ENCODE peak calls at places on chromosomes 4 and X, in eight cellular contexts. Z, Q, K, F, H, W, X and M are unnamed samples.

GRCh38 chrX:95383778-95384177 is 1300.9 kb upstream of the DIAPH2 start:
- DNase-seq in Z (no peak), Q (no peak), K (no peak), F (no peak), H (no peak), W (no peak), X (no peak), M (no peak)

GRCh38 chr4:146495277-146495676 is 26.5 kb downstream of the SLC10A7 start:
- DNase-seq in Z (no peak), Q (peak), K (no peak), F (no peak), H (no peak), W (no peak), X (no peak), M (peak)

GRCh38 chrX:110415440-110416167 is 57.0 kb downstream of the RTL9 start:
- DNase-seq in Z (no peak), Q (no peak), K (no peak), F (no peak), H (no peak), W (no peak), X (no peak), M (no peak)

GRCh38 chrX:19372170-19373033 is 28.7 kb downstream of the PDHA1 start:
- DNase-seq in Z (peak), Q (peak), K (peak), F (peak), H (peak), W (peak), X (peak), M (peak)

GRCh38 chrX:40284852-40285251 is 187.1 kb upstream of the BCOR start:
- DNase-seq in Z (no peak), Q (no peak), K (no peak), F (no peak), H (no peak), W (no peak), X (no peak), M (no peak)

GRCh38 chr4:71231753-71232420 is 106.9 kb upstream of the SLC4A4 start:
- DNase-seq in Z (no peak), Q (no peak), K (no peak), F (no peak), H (no peak), W (no peak), X (no peak), M (no peak)

GRCh38 chr4:94240384-94240783 is 32.7 kb downstream of the SMARCAD1 start:
- DNase-seq in Z (no peak), Q (no peak), K (no peak), F (no peak), H (no peak), W (no peak), X (no peak), M (no peak)

GRCh38 chr4:26220704-26221103 is 100.1 kb upstream of the RBPJ start:
- DNase-seq in Z (no peak), Q (peak), K (no peak), F (no peak), H (no peak), W (no peak), X (peak), M (peak)

GRCh38 chr4:75180790-75181776 is 248.2 kb downstream of the PARM1 start:
- DNase-seq in Z (no peak), Q (no peak), K (no peak), F (no peak), H (no peak), W (peak), X (no peak), M (peak)

GRCh38 chr4:10977534-10977933 is 293.0 kb upstream of the CLNK start:
- DNase-seq in Z (no peak), Q (no peak), K (no peak), F (no peak), H (no peak), W (no peak), X (no peak), M (no peak)

GRCh38 chr4:169158860-169159259 is 111.9 kb downstream of the SH3RF1 start:
- DNase-seq in Z (no peak), Q (peak), K (no peak), F (no peak), H (no peak), W (no peak), X (no peak), M (no peak)

GRCh38 chrX:11100281-11101035 is 10.7 kb upstream of the HCCS start:
- DNase-seq in Z (no peak), Q (peak), K (peak), F (peak), H (no peak), W (peak), X (peak), M (peak)

GRCh38 chr4:98566491-98567008 is 91.9 kb downstream of the TSPAN5 start:
- DNase-seq in Z (no peak), Q (peak), K (no peak), F (no peak), H (no peak), W (no peak), X (no peak), M (peak)

GRCh38 chr4:61918507-61919462 is 718.7 kb downstream of the ADGRL3 start:
- DNase-seq in Z (no peak), Q (no peak), K (no peak), F (no peak), H (no peak), W (no peak), X (no peak), M (no peak)

GRCh38 chr4:143085224-143085623 is 99.5 kb upstream of the USP38 start:
- DNase-seq in Z (no peak), Q (peak), K (no peak), F (no peak), H (no peak), W (no peak), X (no peak), M (peak)

GRCh38 chr4:168560835-168561210 is 64.0 kb downstream of the PALLD start:
- DNase-seq in Z (no peak), Q (no peak), K (no peak), F (no peak), H (no peak), W (no peak), X (no peak), M (no peak)

GRCh38 chrX:135543924-135544323 is 23.5 kb downstream of the INTS6L start:
- DNase-seq in Z (no peak), Q (no peak), K (no peak), F (no peak), H (no peak), W (no peak), X (no peak), M (no peak)
- H3K4me3 ChIP-seq in Z (no peak), Q (no peak), K (no peak), F (no peak), H (no peak), W (no peak), X (no peak), M (no peak)

GRCh38 chrX:13078739-13079444 is 34.5 kb upstream of the FAM9C start:
- DNase-seq in Z (peak), Q (peak), K (peak), F (no peak), H (no peak), W (peak), X (no peak), M (peak)
- H3K4me3 ChIP-seq in Z (no peak), Q (no peak), K (no peak), F (no peak), H (peak), W (no peak), X (no peak), M (no peak)

GRCh38 chr4:133147365-133147821 is 1.7 kb upstream of the PCDH10 start:
- DNase-seq in Z (no peak), Q (peak), K (no peak), F (no peak), H (no peak), W (peak), X (no peak), M (no peak)

GRCh38 chr4:133145758-133146157 is 3.3 kb upstream of the PCDH10 start:
- DNase-seq in Z (no peak), Q (no peak), K (no peak), F (no peak), H (no peak), W (no peak), X (no peak), M (no peak)

GRCh38 chr4:133147922-133148689 is 988 bp upstream of the PCDH10 start:
- DNase-seq in Z (peak), Q (peak), K (peak), F (peak), H (no peak), W (peak), X (no peak), M (no peak)

GRCh38 chr4:133146192-133146573 is 2.9 kb upstream of the PCDH10 start:
- DNase-seq in Z (no peak), Q (no peak), K (no peak), F (no peak), H (no peak), W (no peak), X (no peak), M (no peak)

DNA sequence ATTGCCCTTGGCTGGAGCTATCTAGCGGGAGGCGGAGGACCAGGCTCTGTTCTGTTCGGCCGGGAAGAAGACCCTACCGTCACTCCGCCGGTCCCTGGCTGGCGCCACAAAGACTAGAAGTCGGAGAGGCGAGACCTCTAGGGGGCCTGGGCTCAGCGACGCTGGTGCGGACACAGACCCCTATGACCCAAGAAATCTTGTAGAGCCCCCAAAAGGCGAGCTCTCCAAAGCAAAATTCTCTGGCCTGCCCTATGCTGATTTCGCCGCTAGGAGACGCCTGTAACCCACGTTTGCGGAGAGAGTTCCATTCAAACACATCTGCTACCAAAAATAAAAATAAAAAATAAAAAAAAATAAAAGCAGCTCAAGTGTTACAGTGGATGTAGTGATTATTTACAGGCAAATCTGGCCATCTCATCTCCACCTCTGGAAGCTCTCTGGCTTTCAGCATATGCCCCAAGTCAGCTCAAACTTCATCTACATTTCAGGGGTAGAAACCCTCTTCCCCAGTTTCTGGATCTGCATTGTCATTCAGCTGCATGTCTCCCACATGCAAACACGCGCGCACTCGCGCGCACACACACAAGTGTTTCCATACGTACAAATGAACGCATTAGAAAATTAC is 2.4 kb upstream of the PCDH10 start:
- DNase-seq in Z (peak), Q (peak), K (peak), F (peak), H (no peak), W (no peak), X (no peak), M (peak)
- H3K4me3 ChIP-seq in Z (no peak), Q (peak), K (peak), F (no peak), H (no peak), W (peak), X (peak), M (peak)

GRCh38 chrX:153969904-153970397 is 1.7 kb downstream of the HCFC1 start:
- DNase-seq in Z (no peak), Q (peak), K (peak), F (peak), H (no peak), W (peak), X (no peak), M (peak)

GRCh38 chrX:153972368-153973126 is at the start of gene TMEM187:
- DNase-seq in Z (peak), Q (peak), K (peak), F (peak), H (peak), W (peak), X (peak), M (peak)

GRCh38 chrX:153971632-153972367 is at the start of gene HCFC1:
- DNase-seq in Z (peak), Q (peak), K (peak), F (peak), H (peak), W (peak), X (peak), M (peak)

GRCh38 chrX:153970398-153971123 is 1.1 kb downstream of the HCFC1 start:
- DNase-seq in Z (no peak), Q (peak), K (peak), F (peak), H (no peak), W (peak), X (peak), M (peak)

DNA sequence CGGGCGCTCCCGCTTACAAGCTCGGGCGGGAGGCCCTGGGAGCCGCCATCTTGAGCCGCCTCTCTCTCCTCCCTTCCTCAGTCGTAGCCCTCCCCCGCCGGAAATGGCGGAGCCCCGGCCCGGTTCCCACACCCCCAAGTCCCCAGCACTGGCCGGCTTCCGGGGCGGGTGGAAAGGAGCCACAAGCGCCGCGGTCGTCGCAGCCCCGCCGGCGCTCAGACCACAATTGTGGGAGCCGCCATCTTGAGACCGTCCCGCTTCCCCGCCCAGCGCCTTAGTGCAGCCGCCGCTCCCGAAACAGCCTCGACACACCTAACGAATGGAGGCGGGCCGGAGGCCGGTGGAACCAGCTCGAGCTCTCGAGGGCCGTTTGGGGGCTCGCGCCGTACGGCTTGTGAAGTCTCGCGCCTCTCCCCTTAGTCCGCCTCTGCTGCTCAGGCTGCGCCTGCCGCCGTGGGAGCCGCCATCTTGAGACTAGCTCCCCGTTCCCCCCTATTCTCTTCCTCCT is 440 bp downstream of the HCFC1 start:
- DNase-seq in Z (peak), Q (peak), K (peak), F (peak), H (peak), W (peak), X (peak), M (peak)
- H3K4me3 ChIP-seq in Z (peak), Q (peak), K (peak), F (peak), H (peak), W (peak), X (peak), M (peak)